ENCODE peak calls at places on chromosomes 2 and 18, in ten cellular contexts. H is pancreas; J is CD4-positive, alpha-beta memory T cell; E is iPS DF 6.9; O is breast epithelium; B is colonic mucosa; A is CD8-positive, alpha-beta T cell; W is H9; S is heart left ventricle; N is endodermal cell. K is an unnamed sample.
A peak's percentile ranks its signal among the peaks of the same experiment; 100 is the strongest.

GRCh38 chr2:72539145-72539552 is 286.7 kb downstream of the EXOC6B start:
- DNase-seq in H (no peak), J (no peak), E (no peak), O (no peak), B (no peak), A (no peak), W (no peak), S (no peak), N (no peak), K (no peak)

GRCh38 chr18:2855560-2856350 is 8.9 kb downstream of the EMILIN2 start:
- DNase-seq in H (no peak), J (no peak), E (no peak), O (no peak), B (no peak), A (no peak), W (no peak), S (no peak), N (no peak), K (no peak)

GRCh38 chr2:230925879-230926765 is 1.1 kb upstream of the GPR55 start:
- DNase-seq in H (no peak), J (no peak), E (no peak), O (no peak), B (no peak), A (no peak), W (peak; percentile 46), S (peak; percentile 7), N (peak; percentile 70), K (no peak)

GRCh38 chr18:34867520-34867919 is 157.4 kb downstream of the DTNA start:
- DNase-seq in H (no peak), J (no peak), E (peak; percentile 35), O (no peak), B (no peak), A (no peak), W (peak; percentile 73), S (peak; percentile 31), N (peak; percentile 83), K (no peak)

GRCh38 chr18:34901299-34901698 is 139.9 kb upstream of the MAPRE2 start:
- DNase-seq in H (no peak), J (no peak), E (no peak), O (no peak), B (no peak), A (no peak), W (no peak), S (no peak), N (no peak), K (no peak)

GRCh38 chr18:11719050-11719449 is 30.0 kb downstream of the GNAL start:
- DNase-seq in H (no peak), J (no peak), E (no peak), O (no peak), B (no peak), A (no peak), W (no peak), S (no peak), N (no peak), K (no peak)

GRCh38 chr2:240932724-240933047 is 26.6 kb downstream of the CROCC2 start:
- DNase-seq in H (peak; percentile 3), J (no peak), E (no peak), O (no peak), B (no peak), A (no peak), W (peak; percentile 25), S (no peak), N (no peak), K (no peak)

GRCh38 chr2:714005-714741 is 37.0 kb upstream of the TMEM18 start:
- DNase-seq in H (peak; percentile 73), J (no peak), E (peak; percentile 57), O (peak; percentile 55), B (peak; percentile 63), A (peak; percentile 40), W (no peak), S (no peak), N (peak; percentile 87), K (no peak)

GRCh38 chr2:4674007-4674406 is 970.6 kb downstream of the DCDC2C start:
- DNase-seq in H (no peak), J (peak; percentile 1), E (no peak), O (no peak), B (no peak), A (no peak), W (no peak), S (no peak), N (no peak), K (no peak)

GRCh38 chr2:107263596-107264090 is 377.7 kb upstream of the ST6GAL2 start:
- DNase-seq in H (no peak), J (no peak), E (no peak), O (no peak), B (no peak), A (no peak), W (no peak), S (no peak), N (no peak), K (no peak)

GRCh38 chr2:76008001-76008702 is 297.4 kb upstream of the GCFC2 start:
- DNase-seq in H (peak; percentile 20), J (no peak), E (no peak), O (peak; percentile 54), B (peak; percentile 70), A (no peak), W (peak; percentile 26), S (no peak), N (peak; percentile 56), K (no peak)

GRCh38 chr2:46780801-46781445 is 134.7 kb downstream of the MCFD2 start:
- DNase-seq in H (no peak), J (no peak), E (peak; percentile 43), O (no peak), B (no peak), A (no peak), W (peak; percentile 88), S (peak; percentile 48), N (peak; percentile 93), K (no peak)

GRCh38 chr18:72460210-72460680 is 83.9 kb downstream of the CBLN2 start:
- DNase-seq in H (no peak), J (no peak), E (no peak), O (no peak), B (no peak), A (no peak), W (no peak), S (no peak), N (no peak), K (no peak)

GRCh38 chr2:42339191-42339912 is 21.7 kb downstream of the COX7A2L start:
- DNase-seq in H (no peak), J (no peak), E (peak; percentile 22), O (no peak), B (no peak), A (no peak), W (peak; percentile 69), S (no peak), N (peak; percentile 84), K (no peak)

GRCh38 chr2:31002510-31002909 is 135.7 kb downstream of the GALNT14 start:
- DNase-seq in H (no peak), J (no peak), E (no peak), O (no peak), B (no peak), A (no peak), W (no peak), S (no peak), N (no peak), K (no peak)

GRCh38 chr18:21534327-21534726 is 66.2 kb downstream of the ESCO1 start:
- DNase-seq in H (no peak), J (no peak), E (no peak), O (no peak), B (no peak), A (no peak), W (no peak), S (no peak), N (no peak), K (no peak)

GRCh38 chr2:79702934-79703333 is 190.1 kb downstream of the CTNNA2 start:
- DNase-seq in H (no peak), J (no peak), E (no peak), O (no peak), B (no peak), A (no peak), W (no peak), S (no peak), N (no peak), K (no peak)

GRCh38 chr2:201795608-201796477 is 10.5 kb upstream of the CDK15 start:
- DNase-seq in H (no peak), J (no peak), E (peak; percentile 29), O (no peak), B (no peak), A (no peak), W (peak; percentile 48), S (no peak), N (peak; percentile 81), K (no peak)

DNA sequence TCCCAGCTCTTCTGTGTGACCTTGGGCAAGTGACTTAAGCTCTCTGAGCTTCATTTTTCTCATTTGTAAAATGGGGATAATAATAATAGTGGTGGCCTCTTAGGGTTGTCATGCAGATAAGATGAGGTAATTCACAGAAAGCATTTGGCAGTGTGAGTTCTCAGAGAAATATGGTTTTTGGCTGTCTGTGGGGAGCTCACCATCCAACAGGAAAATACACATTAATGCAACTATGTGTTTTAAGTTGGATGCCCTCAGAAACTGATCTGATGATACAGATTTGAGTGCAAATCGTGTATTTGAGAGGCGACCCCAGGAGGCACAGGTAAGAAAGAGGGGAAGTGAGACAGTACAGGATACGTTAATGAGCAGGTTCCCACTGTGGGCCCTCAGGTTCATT is 56.1 kb upstream of the SPRED2 start:
- DNase-seq in H (no peak), J (no peak), E (no peak), O (no peak), B (no peak), A (no peak), W (no peak), S (no peak), N (no peak), K (no peak)
- H3K9me3 ChIP-seq in H (no peaks in the 10 kb centered on the region), J (no peaks in the 10 kb centered on the region), E (no peaks in the 10 kb centered on the region), O (no peaks in the 10 kb centered on the region), B (no peaks in the 10 kb centered on the region), A (peaks cover 6% of the 10 kb centered on the region), W (no peaks in the 10 kb centered on the region), S (no peaks in the 10 kb centered on the region), N (peaks cover 12% of the 10 kb centered on the region), K (no peaks in the 10 kb centered on the region)

GRCh38 chr18:78494686-78495085 is 484.9 kb upstream of the SALL3 start:
- DNase-seq in H (no peak), J (no peak), E (no peak), O (no peak), B (no peak), A (no peak), W (no peak), S (no peak), N (no peak), K (no peak)
- H3K9me3 ChIP-seq in H (no peaks in the 10 kb centered on the region), J (no peaks in the 10 kb centered on the region), E (no peaks in the 10 kb centered on the region), O (peaks cover 7% of the 10 kb centered on the region), B (no peaks in the 10 kb centered on the region), A (no peaks in the 10 kb centered on the region), W (no peaks in the 10 kb centered on the region), S (peaks cover 14% of the 10 kb centered on the region), N (no peaks in the 10 kb centered on the region), K (no peaks in the 10 kb centered on the region)

GRCh38 chr18:55786651-55787272 is 198.8 kb upstream of the TCF4 start:
- DNase-seq in H (no peak), J (no peak), E (no peak), O (no peak), B (no peak), A (no peak), W (no peak), S (no peak), N (no peak), K (no peak)
- H3K9me3 ChIP-seq in H (no peaks in the 10 kb centered on the region), J (no peaks in the 10 kb centered on the region), E (no peaks in the 10 kb centered on the region), O (no peaks in the 10 kb centered on the region), B (no peaks in the 10 kb centered on the region), A (no peaks in the 10 kb centered on the region), W (peaks cover 11% of the 10 kb centered on the region), S (peaks cover 17% of the 10 kb centered on the region), N (peaks cover 11% of the 10 kb centered on the region), K (no peaks in the 10 kb centered on the region)

DNA sequence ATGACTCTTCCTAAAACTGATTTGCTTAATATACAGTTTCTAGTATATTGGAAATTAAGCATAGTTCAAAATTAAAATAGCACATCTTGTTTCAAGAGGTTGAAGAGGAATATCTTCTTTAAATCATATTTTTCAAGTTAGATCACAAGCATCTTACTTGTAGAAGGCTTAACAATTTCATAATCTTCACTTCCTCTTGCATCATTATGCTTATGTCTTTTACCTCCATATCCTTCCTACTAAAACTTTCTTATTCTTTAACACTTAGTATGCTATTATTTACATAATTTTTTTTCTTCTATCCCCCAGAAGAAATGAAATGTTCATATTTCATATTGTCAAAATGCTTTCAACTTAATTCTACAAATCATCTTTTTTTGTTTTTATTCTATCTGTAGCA is 1354.9 kb upstream of the TMEFF2 start:
- DNase-seq in H (no peak), J (no peak), E (no peak), O (no peak), B (no peak), A (no peak), W (no peak), S (no peak), N (no peak), K (no peak)
- H3K9me3 ChIP-seq in H (no peaks in the 10 kb centered on the region), J (no peaks in the 10 kb centered on the region), E (no peaks in the 10 kb centered on the region), O (no peaks in the 10 kb centered on the region), B (no peaks in the 10 kb centered on the region), A (peaks cover 4% of the 10 kb centered on the region), W (no peaks in the 10 kb centered on the region), S (peaks cover 31% of the 10 kb centered on the region), N (peaks cover 13% of the 10 kb centered on the region), K (no peaks in the 10 kb centered on the region)

K was measured in T-helper 17 cell.